ENCODE peak calls at places on chromosomes 5 and 9, in four cellular contexts. One of them, this sample, is unnamed.

GRCh38 chr9:91492237-91492636 is 68.6 kb upstream of the NFIL3 start:
- DNase-seq in stimulated activated CD8-positive, alpha-beta memory T cell treated with anti-CD3 and anti-CD28 coated beads, Interleukin-15, amount 100 ng/mL, for 1 hour: no peak
- DNase-seq in NCI-H82: no peak
- DNase-seq in prostate gland: no peak
- DNase-seq in this sample: no peak

GRCh38 chr5:122202952-122203351 is 73.6 kb downstream of the ZNF474 start:
- DNase-seq in stimulated activated CD8-positive, alpha-beta memory T cell treated with anti-CD3 and anti-CD28 coated beads, Interleukin-15, amount 100 ng/mL, for 1 hour: no peak
- DNase-seq in NCI-H82: no peak
- DNase-seq in prostate gland: no peak
- DNase-seq in this sample: no peak

GRCh38 chr9:70590264-70590646 is 175.8 kb upstream of the KLF9 start:
- DNase-seq in stimulated activated CD8-positive, alpha-beta memory T cell treated with anti-CD3 and anti-CD28 coated beads, Interleukin-15, amount 100 ng/mL, for 1 hour: no peak
- DNase-seq in NCI-H82: no peak
- DNase-seq in prostate gland: no peak
- DNase-seq in this sample: no peak

GRCh38 chr5:24347206-24347605 is 297.6 kb downstream of the CDH10 start:
- DNase-seq in stimulated activated CD8-positive, alpha-beta memory T cell treated with anti-CD3 and anti-CD28 coated beads, Interleukin-15, amount 100 ng/mL, for 1 hour: no peak
- DNase-seq in NCI-H82: no peak
- DNase-seq in prostate gland: no peak
- DNase-seq in this sample: no peak

GRCh38 chr9:107588393-107588792 is 98.8 kb upstream of the KLF4 start:
- DNase-seq in stimulated activated CD8-positive, alpha-beta memory T cell treated with anti-CD3 and anti-CD28 coated beads, Interleukin-15, amount 100 ng/mL, for 1 hour: no peak
- DNase-seq in NCI-H82: no peak
- DNase-seq in prostate gland: no peak
- DNase-seq in this sample: no peak

GRCh38 chr5:150234606-150235547 is 45.0 kb downstream of the SLC6A7 start:
- DNase-seq in stimulated activated CD8-positive, alpha-beta memory T cell treated with anti-CD3 and anti-CD28 coated beads, Interleukin-15, amount 100 ng/mL, for 1 hour: no peak
- DNase-seq in NCI-H82: peak; percentile 64
- DNase-seq in prostate gland: no peak
- DNase-seq in this sample: no peak

GRCh38 chr5:108487951-108488350 is 106.1 kb upstream of the FBXL17 start:
- DNase-seq in stimulated activated CD8-positive, alpha-beta memory T cell treated with anti-CD3 and anti-CD28 coated beads, Interleukin-15, amount 100 ng/mL, for 1 hour: no peak
- DNase-seq in NCI-H82: no peak
- DNase-seq in prostate gland: no peak
- DNase-seq in this sample: no peak

GRCh38 chr5:9529041-9529480 is 16.8 kb downstream of the SEMA5A start:
- DNase-seq in stimulated activated CD8-positive, alpha-beta memory T cell treated with anti-CD3 and anti-CD28 coated beads, Interleukin-15, amount 100 ng/mL, for 1 hour: no peak
- DNase-seq in NCI-H82: no peak
- DNase-seq in prostate gland: no peak
- DNase-seq in this sample: no peak

GRCh38 chr9:106697799-106698591 is 165.0 kb upstream of the ZNF462 start:
- DNase-seq in stimulated activated CD8-positive, alpha-beta memory T cell treated with anti-CD3 and anti-CD28 coated beads, Interleukin-15, amount 100 ng/mL, for 1 hour: no peak
- DNase-seq in NCI-H82: peak; percentile 96
- DNase-seq in prostate gland: peak; percentile 49
- DNase-seq in this sample: peak; percentile 37